ENCODE peak calls at places on chromosomes 6 and 20, in nine cellular contexts. G is sigmoid colon, O is SK-N-SH, N is transverse colon, Y is GM23338, I is HepG2, M is stomach, J is HCT116, F is esophagus muscularis mucosa. X is an unnamed sample.

GRCh38 chr6:136921936-136922679 is at the start of gene SLC35D3:
- DNase-seq in G (no peak), Y (peak), I (no peak), M (no peak), N (no peak), J (no peak), O (peak), F (peak), X (no peak)

GRCh38 chr6:14924126-14925024 is 321.5 kb upstream of the JARID2 start:
- DNase-seq in G (no peak), O (no peak), Y (peak), M (no peak), N (no peak), J (no peak), I (no peak), F (no peak), X (no peak)

GRCh38 chr20:58867211-58867610 is 14.7 kb downstream of the GNAS start:
- DNase-seq in M (no peak), O (no peak), F (no peak), I (no peak), N (no peak), G (no peak), J (no peak), Y (no peak), X (no peak)

GRCh38 chr6:170108456-170108855 is 182.4 kb downstream of the DLL1 start:
- DNase-seq in O (peak), Y (no peak), M (peak), F (no peak), G (peak), N (no peak), I (no peak), J (no peak), X (no peak)

GRCh38 chr6:165676435-165677068 is 13.5 kb upstream of the PDE10A start:
- DNase-seq in J (no peak), M (no peak), O (no peak), Y (no peak), G (no peak), I (no peak), N (no peak), F (no peak), X (no peak)

GRCh38 chr20:23264545-23264944 is 86.0 kb upstream of the NXT1 start:
- DNase-seq in I (no peak), O (no peak), J (no peak), G (no peak), N (no peak), M (no peak), F (no peak), Y (no peak), X (no peak)

GRCh38 chr6:136306466-136306865 is 16.8 kb upstream of the BCLAF1 start:
- DNase-seq in M (no peak), G (no peak), F (no peak), I (no peak), J (no peak), Y (no peak), N (no peak), O (no peak), X (no peak)

GRCh38 chr6:167659016-167659415 is 167.7 kb upstream of the AFDN start:
- DNase-seq in J (no peak), N (no peak), O (no peak), Y (no peak), M (no peak), F (no peak), I (no peak), G (no peak), X (no peak)

GRCh38 chr6:113376847-113377165 is 480.3 kb upstream of the MARCKS start:
- DNase-seq in N (no peak), G (no peak), M (no peak), O (no peak), Y (no peak), I (no peak), J (no peak), F (no peak), X (no peak)

GRCh38 chr6:135295085-135295484 is 114.0 kb downstream of the MYB start:
- DNase-seq in M (no peak), G (no peak), Y (no peak), N (no peak), O (no peak), J (no peak), I (no peak), F (no peak), X (no peak)

GRCh38 chr20:10788877-10789276 is 115.1 kb upstream of the JAG1 start:
- DNase-seq in I (no peak), Y (no peak), N (no peak), F (peak), J (no peak), M (no peak), O (no peak), G (no peak), X (no peak)

GRCh38 chr20:33815671-33816070 is 4.5 kb downstream of the CHMP4B start:
- DNase-seq in I (no peak), M (no peak), O (no peak), J (no peak), Y (no peak), N (no peak), F (no peak), G (no peak), X (no peak)

GRCh38 chr6:17015144-17015543 is 86.7 kb upstream of the STMND1 start:
- DNase-seq in M (no peak), G (no peak), I (no peak), F (peak), N (no peak), J (no peak), O (no peak), Y (no peak), X (no peak)

GRCh38 chr6:1118287-1118647 is 193.6 kb upstream of the FOXQ1 start:
- DNase-seq in M (no peak), O (no peak), G (no peak), J (no peak), Y (no peak), F (no peak), I (peak), N (no peak), X (no peak)

GRCh38 chr6:130178692-130179091 is 44.1 kb downstream of the SAMD3 start:
- DNase-seq in O (no peak), I (peak), J (peak), G (no peak), Y (no peak), N (no peak), F (no peak), M (no peak), X (no peak)

GRCh38 chr6:16903470-16903869 is 142.2 kb upstream of the ATXN1 start:
- DNase-seq in F (no peak), M (no peak), Y (no peak), O (no peak), N (no peak), I (no peak), G (no peak), J (no peak), X (no peak)

GRCh38 chr6:149831380-149831820 is 32.8 kb downstream of the LRP11 start:
- DNase-seq in J (no peak), Y (no peak), F (no peak), I (peak), N (no peak), M (no peak), O (no peak), G (no peak), X (no peak)

GRCh38 chr6:111861321-111861938 is 11.8 kb downstream of the FYN start:
- DNase-seq in N (no peak), M (no peak), F (no peak), J (no peak), Y (peak), I (no peak), O (no peak), G (no peak), X (no peak)

GRCh38 chr6:111583986-111584385 is 21.7 kb downstream of the TRAF3IP2 start:
- DNase-seq in O (no peak), F (no peak), M (no peak), I (no peak), J (no peak), Y (no peak), G (no peak), N (no peak), X (no peak)

GRCh38 chr6:137870744-137871247 is 3.7 kb downstream of the TNFAIP3 start:
- DNase-seq in Y (peak), J (no peak), M (no peak), O (no peak), F (no peak), N (no peak), G (no peak), I (peak), X (no peak)

GRCh38 chr6:48412656-48413055 is 301.7 kb upstream of the PTCHD4 start:
- DNase-seq in J (no peak), F (no peak), O (no peak), G (no peak), N (no peak), I (no peak), Y (no peak), M (no peak), X (no peak)

GRCh38 chr6:131688286-131688685 is 12.9 kb downstream of the OR2A4 start:
- DNase-seq in O (no peak), Y (no peak), F (no peak), M (no peak), I (no peak), G (no peak), J (no peak), N (no peak), X (no peak)

GRCh38 chr20:58623579-58624473 is 27.3 kb upstream of the STX16 start:
- DNase-seq in F (no peak), I (peak), G (peak), O (peak), Y (no peak), M (no peak), J (peak), N (peak), X (no peak)

GRCh38 chr6:38799529-38800184 is 84.5 kb downstream of the DNAH8 start:
- DNase-seq in I (no peak), J (no peak), G (no peak), M (no peak), N (no peak), Y (no peak), F (no peak), O (no peak), X (no peak)

GRCh38 chr6:108686896-108687295 is 126.2 kb downstream of the FOXO3 start:
- DNase-seq in G (no peak), N (no peak), F (no peak), M (no peak), J (no peak), O (no peak), I (no peak), Y (no peak), X (no peak)

GRCh38 chr6:108685970-108686369 is 125.3 kb downstream of the FOXO3 start:
- DNase-seq in N (no peak), O (no peak), F (no peak), J (no peak), M (no peak), I (no peak), Y (no peak), G (no peak), X (no peak)

GRCh38 chr6:108690326-108691000 is 129.7 kb downstream of the FOXO3 start:
- DNase-seq in M (no peak), J (no peak), I (no peak), N (no peak), Y (no peak), O (no peak), G (no peak), F (no peak), X (no peak)

GRCh38 chr6:108687921-108688320 is 127.2 kb downstream of the FOXO3 start:
- DNase-seq in Y (no peak), J (no peak), O (no peak), I (no peak), F (no peak), G (no peak), M (no peak), N (no peak), X (no peak)

GRCh38 chr6:108689279-108690161 is 128.8 kb downstream of the FOXO3 start:
- DNase-seq in N (peak), Y (no peak), I (no peak), F (peak), M (peak), J (peak), G (peak), O (no peak), X (peak)
- TF ChIP-seq POLR2AphosphoS5 in N (peak), Y (no peak), I (no peak), F (peak), M (peak), J (peak), G (peak), O (no peak), X (peak)

GRCh38 chr20:13492001-13492480 is 146.7 kb downstream of the TASP1 start:
- DNase-seq in G (peak), I (no peak), F (no peak), N (no peak), J (no peak), M (no peak), O (no peak), Y (peak), X (peak)
- TF ChIP-seq CTCF in G (no peak), I (no peak), F (no peak), N (peak), J (no peak), M (no peak), O (no peak), Y (no peak), X (peak)

GRCh38 chr6:36969988-36970891 is 15.7 kb downstream of the PI16 start:
- DNase-seq in N (no peak), I (no peak), J (no peak), G (no peak), F (no peak), M (no peak), Y (no peak), O (no peak), X (no peak)
- TF ChIP-seq POLR2AphosphoS5 in N (no peak), I (no peak), J (no peak), G (no peak), F (no peak), M (no peak), Y (no peak), O (no peak), X (no peak)

DNA sequence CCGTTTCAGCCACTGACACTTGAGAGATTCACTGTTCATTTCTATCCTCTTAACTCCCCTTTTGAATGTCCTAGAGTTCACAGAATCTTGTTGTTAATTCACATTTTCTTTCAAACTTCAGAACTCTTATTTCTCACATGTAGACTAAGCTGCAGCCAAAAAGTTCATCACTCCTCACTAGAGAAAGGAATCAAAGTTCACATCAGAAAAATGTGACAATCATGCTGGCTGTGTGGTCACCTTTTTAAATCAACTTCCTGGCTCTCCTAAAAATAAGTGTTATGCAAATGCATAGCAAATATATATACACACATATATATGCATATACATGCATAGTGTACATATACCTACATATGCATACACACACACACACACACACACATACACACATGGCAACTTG is 123.0 kb downstream of the CBLN4 start:
- DNase-seq in O (no peak), N (no peak), J (no peak), F (no peak), M (no peak), Y (no peak), I (no peak), G (no peak), X (no peak)
- TF ChIP-seq CTCF in O (no peak), N (no peak), J (no peak), F (no peak), M (no peak), Y (no peak), I (no peak), G (no peak), X (no peak)

DNA sequence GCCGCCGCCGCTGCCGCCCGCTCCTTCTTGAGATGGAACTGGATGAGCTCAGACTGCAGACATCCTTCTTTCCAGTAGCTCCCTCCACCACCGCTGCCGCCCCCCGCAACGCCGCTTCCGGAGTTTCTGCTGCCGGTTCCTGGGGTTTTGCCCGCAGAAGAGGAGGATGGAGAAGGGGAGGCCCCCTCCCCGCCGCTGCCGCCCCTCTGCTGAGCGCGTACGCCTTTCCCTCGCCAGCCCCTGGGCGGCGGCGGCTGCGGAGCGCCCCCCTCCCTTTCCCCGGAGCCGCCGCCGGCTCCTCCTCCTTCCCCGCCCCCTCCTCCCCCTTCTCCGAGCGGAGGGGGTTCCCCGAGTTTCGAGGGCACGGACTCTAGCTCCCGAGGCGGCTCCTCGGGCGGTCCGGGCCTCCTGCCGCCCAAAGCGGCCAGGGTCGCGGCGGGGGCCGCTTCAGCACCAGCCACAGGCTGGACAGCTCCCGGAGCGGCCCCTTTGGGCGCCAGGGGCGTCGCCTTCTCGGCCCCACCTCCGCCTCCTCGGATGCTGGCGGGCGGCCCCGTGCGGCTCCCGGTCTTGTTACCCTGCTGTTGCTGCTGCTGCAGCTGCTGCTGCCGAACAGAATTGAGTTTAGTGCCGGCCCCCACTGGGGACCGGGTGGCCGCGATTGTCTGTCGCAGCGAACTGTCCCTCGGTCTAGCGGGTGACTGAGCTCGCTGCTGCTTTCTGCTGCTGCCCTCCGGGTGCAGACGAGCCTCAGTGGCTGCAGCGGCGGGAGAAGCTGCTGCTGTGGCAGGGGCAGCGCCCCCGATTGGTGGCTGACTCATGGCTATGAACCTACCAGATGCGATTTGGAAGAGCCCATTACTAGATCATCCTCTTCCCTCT is 3.1 kb downstream of the MTCL3 start:
- DNase-seq in I (no peak), G (peak), F (no peak), M (peak), Y (peak), J (peak), N (peak), O (peak), X (peak)
- TF ChIP-seq POLR2AphosphoS5 in I (no peak), G (no peak), F (no peak), M (no peak), Y (peak), J (no peak), N (no peak), O (peak), X (no peak)

GRCh38 chr20:62907377-62908317 is 18.7 kb downstream of the DIDO1 start:
- DNase-seq in I (peak), N (no peak), F (no peak), O (peak), G (no peak), J (no peak), M (no peak), Y (peak), X (no peak)
- TF ChIP-seq CTCF in I (peak), N (peak), F (no peak), O (peak), G (peak), J (peak), M (no peak), Y (peak), X (no peak)

GRCh38 chr6:116685437-116685993 is 4.5 kb downstream of the KPNA5 start:
- DNase-seq in I (no peak), F (no peak), O (no peak), M (no peak), G (no peak), J (no peak), Y (no peak), N (no peak), X (no peak)

GRCh38 chr6:116680880-116681672 is at the start of gene KPNA5:
- DNase-seq in M (peak), Y (peak), O (peak), I (peak), G (peak), J (peak), F (peak), N (peak), X (peak)

DNA sequence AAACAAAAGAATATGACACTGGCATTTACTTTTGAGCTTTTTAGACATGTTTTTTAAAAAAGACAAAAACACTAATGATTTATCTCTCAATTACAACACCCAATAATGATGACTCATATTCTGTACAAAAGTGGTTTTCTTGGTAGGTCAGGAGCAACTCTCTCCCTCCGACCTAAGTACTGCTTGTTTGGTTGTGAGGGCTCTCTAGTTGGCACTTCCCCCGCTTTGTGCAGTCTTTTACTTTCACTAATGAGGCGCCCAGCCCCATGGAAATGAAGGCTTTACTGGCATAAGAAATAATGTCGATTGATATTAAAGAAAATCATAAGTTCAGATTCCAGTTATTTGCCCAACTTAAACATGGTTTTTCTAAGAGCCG is 1.3 kb downstream of the KPNA5 start:
- DNase-seq in O (peak), N (no peak), Y (no peak), J (no peak), F (no peak), G (no peak), M (no peak), I (no peak), X (no peak)
- TF ChIP-seq POLR2AphosphoS5 in O (no peak), N (no peak), Y (no peak), J (no peak), F (no peak), G (no peak), M (no peak), I (no peak), X (no peak)

X was measured in prostate gland.